ENCODE peak calls at places on chromosome 12, in five cellular contexts. Y, N, L, M and R are unnamed samples.

GRCh38 chr12:62191747-62192485 is 68.3 kb upstream of the USP15 start:
- DNase-seq in M (peak), Y (no peak), N (peak), L (peak), R (no peak)

GRCh38 chr12:44626883-44627282 is 249.2 kb downstream of the NELL2 start:
- DNase-seq in N (no peak), Y (no peak), L (no peak), M (no peak), R (no peak)

GRCh38 chr12:13042666-13043230 is 1.4 kb upstream of the FAM234B start:
- DNase-seq in M (no peak), Y (no peak), L (no peak), N (no peak), R (no peak)

GRCh38 chr12:49645151-49646039 is 22.0 kb downstream of the PRPF40B start:
- DNase-seq in Y (no peak), N (no peak), M (no peak), L (no peak), R (no peak)

GRCh38 chr12:50032516-50033316 is 7.4 kb upstream of the RACGAP1 start:
- DNase-seq in L (peak), Y (no peak), N (no peak), M (no peak), R (no peak)

GRCh38 chr12:92488735-92489134 is 214.1 kb upstream of the PLEKHG7 start:
- DNase-seq in M (no peak), Y (peak), L (no peak), N (no peak), R (no peak)

GRCh38 chr12:124928095-124928911 is 13.9 kb upstream of the UBC start:
- DNase-seq in M (peak), L (peak), N (no peak), Y (no peak), R (no peak)

GRCh38 chr12:32305163-32305562 is 94.2 kb upstream of the FGD4 start:
- DNase-seq in Y (peak), N (no peak), M (peak), L (no peak), R (no peak)

GRCh38 chr12:40832668-40833067 is 140.4 kb downstream of the CNTN1 start:
- DNase-seq in Y (no peak), M (no peak), L (no peak), N (no peak), R (no peak)

GRCh38 chr12:123336530-123336929 is 28.1 kb downstream of the SBNO1 start:
- DNase-seq in N (no peak), M (no peak), Y (no peak), L (no peak), R (no peak)

GRCh38 chr12:70007687-70008086 is 182.7 kb downstream of the MYRFL start:
- DNase-seq in N (no peak), M (no peak), Y (no peak), L (no peak), R (no peak)

GRCh38 chr12:42568952-42569916 is 20.3 kb downstream of the PRICKLE1 start:
- DNase-seq in Y (peak), L (no peak), M (peak), N (no peak), R (no peak)

GRCh38 chr12:116587270-116587669 is 28.1 kb downstream of the MAP1LC3B2 start:
- DNase-seq in Y (no peak), N (no peak), L (no peak), M (no peak), R (no peak)

GRCh38 chr12:42236017-42236416 is 2.0 kb downstream of the YAF2 start:
- DNase-seq in L (no peak), Y (no peak), N (no peak), M (no peak), R (no peak)

GRCh38 chr12:45302621-45303020 is 86.7 kb downstream of the ANO6 start:
- DNase-seq in M (peak), L (no peak), N (no peak), Y (no peak), R (no peak)

GRCh38 chr12:123134265-123134664 is 16.6 kb downstream of the PITPNM2 start:
- DNase-seq in Y (no peak), N (no peak), M (no peak), L (no peak), R (no peak)

GRCh38 chr12:131620946-131621681 is 89.8 kb upstream of the SFSWAP start:
- DNase-seq in Y (no peak), L (no peak), M (no peak), N (no peak), R (no peak)

GRCh38 chr12:16346931-16347330 is 514 bp upstream of the MGST1 start:
- DNase-seq in Y (peak), M (no peak), L (no peak), N (no peak), R (no peak)

GRCh38 chr12:98198261-98198982 is 317.0 kb upstream of the TMPO start:
- DNase-seq in N (no peak), Y (no peak), M (no peak), L (no peak), R (no peak)

GRCh38 chr12:93317227-93317626 is 60.5 kb upstream of the NUDT4 start:
- DNase-seq in L (no peak), Y (peak), N (no peak), M (no peak), R (no peak)

GRCh38 chr12:47105914-47106674 is 26.3 kb upstream of the AMIGO2 start:
- DNase-seq in Y (no peak), M (no peak), N (no peak), L (no peak), R (no peak)

GRCh38 chr12:111443586-111443985 is 37.9 kb downstream of the SH2B3 start:
- DNase-seq in M (no peak), N (no peak), Y (peak), L (no peak), R (no peak)

GRCh38 chr12:118060301-118061010 is 523 bp downstream of the WSB2 start:
- DNase-seq in Y (peak), N (peak), M (no peak), L (peak), R (peak)

GRCh38 chr12:11144297-11144696 is 9.9 kb upstream of the TAS2R30 start:
- DNase-seq in Y (no peak), L (no peak), N (no peak), M (no peak), R (no peak)

GRCh38 chr12:27606986-27607385 is 83.0 kb downstream of the PPFIBP1 start:
- DNase-seq in L (no peak), M (no peak), N (no peak), Y (no peak), R (no peak)

GRCh38 chr12:113471619-113472171 is at the start of gene LHX5:
- DNase-seq in M (no peak), Y (no peak), L (no peak), N (no peak), R (no peak)

GRCh38 chr12:84136862-84137367 is 775.7 kb downstream of the SLC6A15 start:
- DNase-seq in N (no peak), L (no peak), Y (no peak), M (peak), R (no peak)

GRCh38 chr12:108690799-108691153 is 40.5 kb downstream of the CORO1C start:
- DNase-seq in L (no peak), Y (no peak), N (no peak), M (no peak), R (no peak)

GRCh38 chr12:108690191-108690518 is 41.2 kb downstream of the CORO1C start:
- DNase-seq in L (no peak), M (no peak), Y (no peak), N (no peak), R (no peak)

GRCh38 chr12:108691995-108692808 is 39.1 kb downstream of the CORO1C start:
- DNase-seq in Y (peak), N (no peak), L (no peak), M (no peak), R (no peak)

GRCh38 chr12:108693186-108693585 is 38.1 kb downstream of the CORO1C start:
- DNase-seq in M (no peak), Y (no peak), L (no peak), N (no peak), R (no peak)

DNA sequence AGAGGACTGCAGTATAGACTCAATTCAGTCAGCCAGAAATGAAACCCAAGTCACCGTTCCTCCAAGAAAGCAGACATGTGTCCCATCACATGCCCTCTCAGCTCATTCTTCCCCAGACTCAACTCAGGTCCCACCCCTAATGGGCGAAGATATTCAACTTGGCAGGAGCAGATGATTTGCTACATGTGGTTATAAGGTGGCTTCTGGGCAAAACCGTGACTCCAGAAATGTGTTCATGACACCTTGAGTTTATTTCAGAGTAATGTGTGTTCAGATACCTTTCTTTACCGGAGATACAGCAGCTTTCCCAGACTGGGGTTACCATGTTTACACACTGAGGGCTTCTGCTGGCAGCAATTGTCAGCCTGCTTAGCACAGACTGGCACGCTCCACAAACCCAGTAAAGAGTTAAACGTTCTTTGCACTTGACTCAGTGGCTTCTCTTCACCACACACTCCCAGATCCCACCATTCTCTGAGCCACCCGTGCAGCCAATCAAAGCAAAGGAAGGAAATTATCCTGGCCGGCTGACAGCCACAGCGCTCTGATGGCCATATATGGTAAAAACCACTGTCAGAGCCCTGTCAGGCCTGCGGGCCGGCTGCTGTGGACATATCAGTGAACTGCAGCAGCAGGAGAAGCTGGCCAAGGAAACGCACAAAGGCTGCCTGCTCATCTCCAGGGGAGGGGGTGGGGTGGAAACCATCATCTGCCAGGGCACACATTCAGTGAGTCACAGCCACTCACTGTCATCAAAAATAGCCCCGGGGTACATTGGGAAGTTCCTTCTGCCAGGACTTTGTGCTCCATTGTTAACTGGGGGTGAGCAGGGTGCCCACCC is 39.9 kb downstream of the CORO1C start:
- DNase-seq in Y (peak), N (peak), L (peak), M (peak), R (peak)
- TF ChIP-seq CTCF in Y (peak), N (no peak), L (peak), M (no peak), R (peak)

GRCh38 chr12:2431810-2432209 is 363.0 kb upstream of the FKBP4 start:
- DNase-seq in N (no peak), Y (peak), L (no peak), M (no peak), R (no peak)
- TF ChIP-seq CTCF in N (no peak), Y (no peak), L (no peak), M (no peak), R (no peak)

GRCh38 chr12:18414671-18415070 is 153.4 kb downstream of the PIK3C2G start:
- DNase-seq in N (no peak), L (no peak), Y (no peak), M (no peak), R (no peak)

GRCh38 chr12:18411453-18411852 is 150.1 kb downstream of the PIK3C2G start:
- DNase-seq in N (no peak), L (no peak), Y (no peak), M (no peak), R (no peak)

DNA sequence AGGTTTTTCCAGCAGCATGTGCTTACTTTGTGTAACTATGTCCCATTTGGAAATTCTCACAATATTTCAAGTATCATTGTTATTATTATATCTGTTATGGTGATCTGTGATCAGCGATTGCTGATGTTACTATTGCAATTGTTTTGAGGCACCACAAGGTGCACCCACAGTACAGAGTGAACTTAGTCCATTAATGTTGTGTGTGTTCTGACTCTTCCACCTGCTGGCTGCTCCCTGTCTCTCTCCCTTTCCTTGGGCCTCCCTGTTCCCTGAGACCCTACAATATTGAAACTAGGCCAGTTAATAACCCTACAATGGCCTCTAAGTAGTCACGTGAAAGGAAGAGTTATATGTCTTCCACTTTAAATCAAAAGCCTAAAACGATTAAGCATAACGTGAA is 153.9 kb downstream of the PIK3C2G start:
- DNase-seq in L (no peak), N (no peak), Y (no peak), M (no peak), R (no peak)
- TF ChIP-seq CTCF in L (no peak), N (no peak), Y (no peak), M (no peak), R (no peak)

DNA sequence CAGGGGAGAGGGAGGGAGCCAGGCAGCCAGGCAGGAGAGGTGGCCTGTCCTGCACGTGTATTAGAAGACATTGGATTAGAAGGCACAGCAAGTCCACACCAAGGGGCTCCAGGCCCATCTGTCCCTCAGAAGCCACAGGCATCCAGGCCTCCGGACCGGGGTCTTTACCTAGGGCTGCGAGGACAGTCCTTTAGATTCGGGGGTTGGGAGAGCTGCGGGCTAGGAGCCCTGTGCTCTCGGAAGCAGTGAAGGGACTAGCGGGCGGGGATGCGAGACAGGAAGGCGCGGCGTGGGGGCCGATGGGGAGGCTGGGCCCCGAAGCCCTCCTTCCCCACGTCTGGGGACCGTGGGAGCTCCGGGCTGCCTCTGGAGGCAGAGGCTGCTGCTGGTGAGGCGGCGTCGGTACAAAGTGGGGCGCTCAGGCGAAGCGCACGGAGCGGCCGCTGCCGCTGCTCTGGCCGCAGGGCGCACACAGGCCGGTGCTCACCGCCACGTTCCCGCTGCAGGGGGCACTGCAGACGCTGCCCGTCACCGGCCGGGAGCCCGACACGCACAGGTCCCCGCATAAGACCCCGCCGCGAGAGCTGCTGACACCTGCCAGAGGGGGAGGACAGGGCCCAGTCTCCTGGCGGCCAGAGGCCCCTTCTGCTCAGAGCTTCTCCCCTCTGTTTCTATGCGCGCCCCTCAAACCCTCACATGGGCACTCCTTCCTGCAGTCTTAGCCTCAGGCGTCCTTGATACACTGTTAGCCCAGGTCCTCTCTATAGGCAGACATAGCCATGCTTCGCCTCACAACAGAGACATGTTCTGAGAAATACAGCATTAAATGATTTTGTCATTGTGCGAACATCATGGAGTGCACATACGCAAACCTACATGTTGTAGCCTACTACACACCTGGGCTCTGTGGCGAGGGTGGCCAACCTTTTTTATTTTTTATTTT is 17.3 kb downstream of the KRT7 start:
- DNase-seq in L (no peak), N (no peak), Y (no peak), M (no peak), R (no peak)
- TF ChIP-seq CTCF in L (no peak), N (no peak), Y (no peak), M (no peak), R (peak)